ENCODE peak calls at places on chromosomes 12 and 14, in five cellular contexts. I is Panc1, Q is left ventricle myocardium inferior, Y is thoracic aorta, B is tibial nerve. W is an unnamed sample. For H3K4me1, H3K27me3 and H3K9me3, the result is how much of the 10 kb centered on the place peaks cover.

GRCh38 chr12:122001379-122002209 is 20.1 kb upstream of the BCL7A start:
- DNase-seq in Y (no peak), B (no peak), Q (no peak), I (no peak), W (no peak)

GRCh38 chr12:106917503-106917902 is 38.2 kb upstream of the TMEM263 start:
- DNase-seq in Y (no peak), B (no peak), I (no peak), Q (no peak), W (no peak)

GRCh38 chr14:80664576-80664975 is 277.0 kb downstream of the CEP128 start:
- DNase-seq in B (no peak), Y (no peak), I (no peak), Q (no peak), W (no peak)

GRCh38 chr12:63857771-63858670 is 13.5 kb downstream of the SRGAP1 start:
- DNase-seq in Q (no peak), Y (no peak), I (no peak), B (no peak), W (no peak)

GRCh38 chr12:79058342-79058741 is 193.8 kb downstream of the SYT1 start:
- DNase-seq in Q (no peak), Y (no peak), I (no peak), B (no peak), W (no peak)

GRCh38 chr14:24064091-24064795 is 7.1 kb upstream of the CPNE6 start:
- DNase-seq in Q (no peak), I (no peak), B (no peak), Y (no peak), W (no peak)

GRCh38 chr14:89315493-89316456 is 101.3 kb downstream of the FOXN3 start:
- DNase-seq in B (no peak), Q (no peak), I (no peak), Y (no peak), W (no peak)

GRCh38 chr14:90384543-90384911 is 12.3 kb upstream of the CALM1 start:
- DNase-seq in B (no peak), I (no peak), Y (no peak), Q (no peak), W (no peak)

GRCh38 chr14:51869426-51870113 is 9.2 kb downstream of the GNG2 start:
- DNase-seq in B (no peak), Y (no peak), I (no peak), Q (no peak), W (no peak)

GRCh38 chr12:50581226-50582184 is 76.7 kb downstream of the DIP2B start:
- DNase-seq in B (no peak), Q (no peak), Y (no peak), I (no peak), W (no peak)

GRCh38 chr14:30143617-30144016 is 216.0 kb upstream of the PRKD1 start:
- DNase-seq in Y (no peak), I (no peak), B (no peak), Q (no peak), W (no peak)

GRCh38 chr14:68927956-68928675 is 51.0 kb downstream of the ACTN1 start:
- DNase-seq in Q (no peak), Y (no peak), I (no peak), B (no peak), W (no peak)

GRCh38 chr12:125971981-125972380 is 906.7 kb downstream of the AACS start:
- DNase-seq in B (no peak), Q (no peak), I (no peak), Y (no peak), W (no peak)

GRCh38 chr12:5026342-5026938 is 17.2 kb upstream of the KCNA5 start:
- DNase-seq in I (no peak), B (no peak), Y (no peak), Q (no peak), W (no peak)

GRCh38 chr12:19444097-19444496 is 4.8 kb downstream of the AEBP2 start:
- DNase-seq in Q (no peak), I (no peak), Y (no peak), B (no peak), W (no peak)

GRCh38 chr12:16891673-16892072 is 285.7 kb upstream of the LMO3 start:
- DNase-seq in Q (no peak), B (no peak), Y (no peak), I (no peak), W (no peak)

GRCh38 chr14:64777461-64777860 is 73.2 kb downstream of the PLEKHG3 start:
- DNase-seq in B (no peak), Y (no peak), I (no peak), Q (no peak), W (no peak)

GRCh38 chr14:65637780-65638179 is 225.2 kb downstream of the FUT8 start:
- DNase-seq in Q (no peak), I (no peak), B (no peak), Y (no peak), W (no peak)

GRCh38 chr12:19639781-19640180 is 200.5 kb downstream of the AEBP2 start:
- DNase-seq in B (no peak), Q (no peak), Y (no peak), I (no peak), W (no peak)

GRCh38 chr12:25058619-25059018 is 109.7 kb upstream of the BCAT1 start:
- DNase-seq in Y (no peak), Q (no peak), I (no peak), B (no peak), W (no peak)

GRCh38 chr12:108205864-108206263 is 76.8 kb downstream of the WSCD2 start:
- DNase-seq in Q (no peak), Y (no peak), B (no peak), I (no peak), W (no peak)
- H3K4me1 ChIP-seq in Q (under half), Y (under half), B (under half), I (under half), W (under half)

GRCh38 chr12:49542592-49543160 is 3.8 kb downstream of the KCNH3 start:
- DNase-seq in B (no peak), Y (no peak), I (no peak), Q (peak), W (no peak)

GRCh38 chr12:49541140-49541861 is 2.5 kb downstream of the KCNH3 start:
- DNase-seq in Q (no peak), Y (no peak), B (no peak), I (no peak), W (no peak)

GRCh38 chr12:49543914-49544815 is 5.3 kb downstream of the KCNH3 start:
- DNase-seq in Y (no peak), B (no peak), Q (peak), I (no peak), W (no peak)

GRCh38 chr12:49541911-49542505 is 3.2 kb downstream of the KCNH3 start:
- DNase-seq in B (no peak), Y (no peak), I (no peak), Q (no peak), W (no peak)

DNA sequence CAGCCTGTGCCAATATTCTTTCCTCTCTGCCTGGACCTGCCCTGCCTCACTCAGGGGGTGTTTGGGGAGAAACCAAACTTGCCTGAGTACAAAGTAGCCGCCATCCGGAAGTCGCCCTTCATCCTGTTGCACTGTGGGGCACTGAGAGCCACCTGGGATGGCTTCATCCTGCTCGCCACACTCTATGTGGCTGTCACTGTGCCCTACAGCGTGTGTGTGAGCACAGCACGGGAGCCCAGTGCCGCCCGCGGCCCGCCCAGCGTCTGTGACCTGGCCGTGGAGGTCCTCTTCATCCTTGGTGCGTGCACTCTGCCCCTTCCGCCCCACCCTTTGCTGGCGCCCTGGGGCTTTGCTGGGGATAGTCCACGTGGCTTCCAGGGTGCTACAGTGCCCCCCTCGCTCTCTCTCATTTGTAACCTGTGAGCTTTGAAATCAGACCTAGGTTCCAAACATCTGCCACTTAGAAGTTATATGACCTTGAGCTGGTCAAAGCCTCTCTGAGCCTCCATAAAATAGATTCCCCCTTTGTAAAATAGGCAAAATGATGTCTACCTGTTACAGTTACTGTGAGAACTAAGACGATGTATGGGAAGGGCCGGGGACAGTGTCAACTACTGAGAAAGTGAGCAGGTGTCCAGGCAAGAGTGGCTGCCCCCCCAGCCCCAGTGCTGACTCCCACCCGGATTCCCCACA is 4.5 kb downstream of the KCNH3 start:
- DNase-seq in I (no peak), Y (no peak), B (no peak), Q (peak), W (no peak)
- H3K27me3 ChIP-seq in I (under half), Y (under half), B (under half), Q (half or more), W (half or more)

GRCh38 chr12:133106253-133106652 is 23.8 kb downstream of the ZNF891 start:
- DNase-seq in B (no peak), I (no peak), Y (no peak), Q (no peak), W (no peak)
- H3K9me3 ChIP-seq in B (half or more), I (half or more), Y (half or more), Q (half or more), W (under half)

DNA sequence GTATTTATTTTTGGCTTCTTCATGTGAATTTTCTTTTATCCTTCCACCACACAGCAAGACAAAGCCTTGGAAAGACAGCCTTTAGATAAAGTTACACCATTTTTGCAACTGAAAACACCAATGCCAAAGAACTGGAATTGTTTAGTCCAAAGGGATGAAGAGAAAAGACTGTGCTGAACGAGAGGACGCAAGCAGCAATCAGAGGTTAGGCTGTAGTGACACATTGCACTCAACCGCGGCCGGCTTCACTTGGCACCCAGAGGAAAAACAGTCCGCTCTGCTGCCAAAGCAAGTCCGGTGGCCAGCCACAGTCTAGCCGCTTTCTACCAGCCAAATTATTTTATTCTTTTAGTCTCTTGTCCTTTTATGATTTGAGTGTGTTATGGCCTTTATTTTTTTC is 49.1 kb upstream of the KCNJ8 start:
- DNase-seq in I (no peak), B (peak), Y (peak), Q (peak), W (no peak)
- H3K4me1 ChIP-seq in I (under half), B (under half), Y (under half), Q (under half), W (under half)

GRCh38 chr14:63045612-63046320 is 508 bp upstream of the KCNH5 start:
- DNase-seq in I (no peak), Q (no peak), B (no peak), Y (no peak), W (no peak)
- H3K27me3 ChIP-seq in I (under half), Q (half or more), B (under half), Y (under half), W (under half)